ENCODE peak calls at places on chromosome 5, in six cellular contexts. I, X, H, G, Z and S are unnamed samples.
A peak's percentile ranks its signal among the peaks of the same experiment; 100 is the strongest.

GRCh38 chr5:43007246-43007910 is 32.7 kb downstream of the ANXA2R start:
- DNase-seq in I (peak; percentile 84), X (peak; percentile 89), H (peak; percentile 74), G (peak; percentile 84), Z (peak; percentile 73), S (peak; percentile 38)

GRCh38 chr5:134581241-134581981 is 51.2 kb downstream of the SAR1B start:
- DNase-seq in I (no peak), X (no peak), H (no peak), G (no peak), Z (no peak), S (no peak)

GRCh38 chr5:179914032-179914755 is 6.5 kb upstream of the TBC1D9B start:
- DNase-seq in I (peak; percentile 18), X (peak; percentile 91), H (no peak), G (peak; percentile 14), Z (no peak), S (no peak)

GRCh38 chr5:78808380-78808779 is 159.8 kb upstream of the LHFPL2 start:
- DNase-seq in I (peak; percentile 12), X (no peak), H (no peak), G (no peak), Z (no peak), S (no peak)

GRCh38 chr5:74167206-74167929 is 473.2 kb downstream of the ENC1 start:
- DNase-seq in I (peak; percentile 79), X (peak; percentile 80), H (no peak), G (no peak), Z (no peak), S (no peak)

GRCh38 chr5:45454114-45454513 is 242.1 kb downstream of the HCN1 start:
- DNase-seq in I (peak; percentile 1), X (peak; percentile 61), H (no peak), G (peak; percentile 86), Z (no peak), S (peak; percentile 39)

GRCh38 chr5:44875661-44876250 is 67.0 kb downstream of the MRPS30 start:
- DNase-seq in I (no peak), X (peak; percentile 98), H (no peak), G (peak; percentile 7), Z (no peak), S (no peak)

GRCh38 chr5:138472353-138472752 is 7.1 kb downstream of the EGR1 start:
- DNase-seq in I (no peak), X (no peak), H (no peak), G (peak; percentile 73), Z (no peak), S (no peak)

GRCh38 chr5:33241826-33242225 is 198.9 kb upstream of the TARS1 start:
- DNase-seq in I (no peak), X (no peak), H (no peak), G (no peak), Z (no peak), S (no peak)

GRCh38 chr5:54545796-54546195 is 28.2 kb downstream of the SNX18 start:
- DNase-seq in I (no peak), X (peak; percentile 29), H (no peak), G (no peak), Z (no peak), S (no peak)

GRCh38 chr5:127746756-127747155 is 43.6 kb downstream of the CCDC192 start:
- DNase-seq in I (no peak), X (peak; percentile 69), H (no peak), G (no peak), Z (no peak), S (no peak)

GRCh38 chr5:135915466-135916001 is 19.9 kb upstream of the IL9 start:
- DNase-seq in I (no peak), X (peak; percentile 49), H (no peak), G (no peak), Z (no peak), S (no peak)

DNA sequence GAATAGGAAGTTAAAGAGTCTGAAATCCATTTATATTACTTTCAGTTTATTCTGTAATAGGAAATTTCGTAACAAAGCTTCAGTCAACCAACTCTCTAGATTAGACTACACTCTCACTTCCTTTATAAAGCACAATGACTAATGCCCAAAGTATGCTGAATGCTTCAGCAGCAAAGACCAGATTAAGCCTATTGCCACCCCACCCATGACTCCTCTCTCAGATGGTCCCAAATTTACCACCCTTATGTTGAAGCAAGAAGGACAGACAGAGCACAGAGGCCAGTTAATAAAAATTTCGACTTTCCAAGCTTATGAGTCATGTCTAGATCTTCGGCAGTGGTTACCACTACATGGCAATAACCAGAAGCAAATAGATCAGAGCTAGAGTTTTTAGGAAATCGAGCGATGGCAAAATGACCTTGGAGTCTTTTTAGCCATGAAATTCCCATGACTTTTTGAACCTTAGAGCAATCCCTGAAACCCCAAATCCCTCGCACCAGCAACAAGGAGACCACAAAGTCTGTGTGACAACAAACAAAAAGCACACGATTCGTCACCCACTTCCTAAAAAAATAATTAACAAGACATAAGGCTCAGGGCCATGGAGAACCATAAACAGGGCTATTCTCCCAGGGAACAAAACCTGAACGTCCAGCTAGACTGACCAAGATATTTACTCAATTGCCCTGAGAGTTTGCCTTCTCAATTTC is 287.7 kb upstream of the RASA1 start:
- DNase-seq in I (peak; percentile 56), X (peak; percentile 96), H (no peak), G (peak; percentile 6), Z (no peak), S (no peak)
- H3K4me3 ChIP-seq in I (no peak overlapping the region), X (peak overlapping the region; percentile 13), H (no peak overlapping the region), G (no peak overlapping the region), Z (no peak overlapping the region), S (no peak overlapping the region)

GRCh38 chr5:149551227-149552037 is at the start of gene CSNK1A1:
- DNase-seq in I (peak; percentile 95), X (peak; percentile 100), H (peak; percentile 98), G (peak; percentile 99), Z (peak; percentile 93), S (peak; percentile 99)
- TF ChIP-seq CTCF in I (peak; percentile 91), X (peak; percentile 98), H (peak; percentile 62), G (peak; percentile 59), Z (peak; percentile 91), S (peak; percentile 63)

DNA sequence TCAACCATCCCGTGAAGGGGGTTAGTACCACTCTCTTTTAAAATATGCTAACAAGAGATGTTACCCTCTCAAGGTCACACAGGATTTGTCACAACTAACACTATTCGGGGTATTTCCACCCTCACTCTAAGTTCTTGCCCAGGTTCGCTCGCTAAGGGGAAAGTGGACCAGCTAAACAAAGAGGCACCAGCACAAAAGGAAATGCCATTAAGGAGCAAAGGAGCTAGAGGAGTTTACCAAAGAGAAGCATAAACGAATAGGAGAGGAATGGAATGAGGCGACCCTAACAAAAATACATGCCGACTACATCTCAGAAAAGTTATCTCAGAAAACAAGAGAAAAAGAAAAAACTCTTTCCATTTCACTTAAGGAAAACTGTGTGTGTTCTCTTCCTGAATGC is 170.9 kb downstream of the DCP2 start:
- DNase-seq in I (no peak), X (no peak), H (no peak), G (peak; percentile 24), Z (no peak), S (no peak)
- H3K27ac ChIP-seq in I (peak overlapping the region; percentile 20), X (no peak overlapping the region), H (no peak overlapping the region), G (no peak overlapping the region), Z (no peak overlapping the region), S (peak overlapping the region; percentile 72)

DNA sequence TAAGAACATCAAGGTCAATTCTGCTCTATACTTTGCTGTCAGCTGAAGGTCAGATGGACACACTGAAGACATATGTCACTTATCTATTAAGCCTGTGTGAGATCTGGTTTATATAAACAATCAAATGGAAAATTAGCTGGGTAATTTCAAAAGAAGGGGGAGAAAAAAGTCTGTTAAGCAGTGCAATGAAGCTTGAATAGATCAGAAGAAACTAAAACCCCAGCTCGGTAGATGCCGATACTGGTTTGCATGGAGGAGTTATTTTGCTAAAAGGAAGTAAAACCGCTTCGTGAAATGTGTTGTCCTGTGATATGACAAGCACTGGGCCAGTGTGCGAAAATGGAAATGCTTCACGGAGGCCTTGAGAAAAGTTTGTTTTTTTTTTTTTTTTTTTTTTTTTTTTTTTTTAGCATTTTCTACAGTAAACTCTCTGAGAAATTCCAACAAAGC is 148.8 kb downstream of the MEF2C start:
- DNase-seq in I (no peak), X (no peak), H (no peak), G (no peak), Z (no peak), S (no peak)
- H3K4me3 ChIP-seq in I (no peak overlapping the region), X (no peak overlapping the region), H (no peak overlapping the region), G (no peak overlapping the region), Z (no peak overlapping the region), S (no peak overlapping the region)

GRCh38 chr5:39986614-39987013 is 561.8 kb upstream of the DAB2 start:
- DNase-seq in I (no peak), X (peak; percentile 39), H (no peak), G (no peak), Z (no peak), S (no peak)
- TF ChIP-seq CTCF in I (peak; percentile 2), X (peak; percentile 80), H (no peak), G (no peak), Z (no peak), S (no peak)

GRCh38 chr5:157371655-157372471 is 88.2 kb upstream of the NIPAL4 start:
- DNase-seq in I (peak; percentile 39), X (peak; percentile 85), H (no peak), G (no peak), Z (no peak), S (no peak)

GRCh38 chr5:157366741-157367684 is 93.0 kb upstream of the NIPAL4 start:
- DNase-seq in I (peak; percentile 77), X (peak; percentile 86), H (no peak), G (peak; percentile 71), Z (peak; percentile 58), S (no peak)

GRCh38 chr5:157369507-157369906 is 90.5 kb upstream of the NIPAL4 start:
- DNase-seq in I (no peak), X (no peak), H (no peak), G (no peak), Z (no peak), S (no peak)

GRCh38 chr5:157370967-157371366 is 89.0 kb upstream of the NIPAL4 start:
- DNase-seq in I (peak; percentile 50), X (no peak), H (no peak), G (peak; percentile 55), Z (no peak), S (no peak)

DNA sequence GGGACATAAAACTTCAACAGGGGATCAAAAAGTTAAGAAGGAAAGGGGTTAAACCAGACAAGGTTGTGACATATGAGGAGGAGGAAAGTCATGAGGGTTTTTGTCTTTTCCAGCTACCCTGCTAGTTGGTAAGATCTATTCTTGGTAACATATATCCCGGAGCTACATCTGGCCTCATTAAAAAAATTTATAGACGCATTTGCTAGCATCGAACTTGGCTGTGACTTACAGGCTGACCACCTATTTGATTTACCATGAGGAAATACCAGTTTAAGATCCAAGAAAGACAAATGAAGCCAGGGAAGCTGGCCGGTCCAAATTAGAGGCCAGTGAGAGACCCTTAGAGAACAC is 87.6 kb upstream of the NIPAL4 start:
- DNase-seq in I (no peak), X (peak; percentile 83), H (no peak), G (no peak), Z (no peak), S (no peak)
- H3K27ac ChIP-seq in I (peak overlapping the region; percentile 90), X (peak overlapping the region; percentile 95), H (no peak overlapping the region), G (no peak overlapping the region), Z (no peak overlapping the region), S (no peak overlapping the region)